ENCODE peak calls at places on chromosomes 7 and 10, in nine cellular contexts. P is DND-41; E is GM23338; Y is fibroblast of lung; Z is IMR-90; K is heart right ventricle; B is transverse colon; T is cardiac muscle cell; N is CD8-positive, alpha-beta memory T cell. H is an unnamed sample.

GRCh38 chr7:88184848-88185304 is 35.0 kb downstream of the SRI start:
- DNase-seq in T (peak; percentile 41), P (no peak), Y (no peak), B (no peak), N (no peak), K (no peak), Z (peak; percentile 12), E (no peak), H (no peak)

GRCh38 chr7:35725280-35725680 is 30.3 kb upstream of the HERPUD2 start:
- DNase-seq in N (peak; percentile 90), P (peak; percentile 71), K (no peak), Z (no peak), T (no peak), Y (no peak), E (peak; percentile 27), B (peak; percentile 71), H (peak; percentile 69)

GRCh38 chr7:17412883-17413282 is 114.4 kb downstream of the AHR start:
- DNase-seq in K (no peak), Y (no peak), Z (no peak), T (no peak), P (no peak), E (no peak), N (no peak), B (no peak), H (no peak)

GRCh38 chr7:41169307-41169706 is 533.6 kb downstream of the INHBA start:
- DNase-seq in T (no peak), K (no peak), P (no peak), B (no peak), N (no peak), Z (peak; percentile 36), E (no peak), Y (no peak), H (no peak)

GRCh38 chr10:128625926-128626325 is 499.7 kb upstream of the MKI67 start:
- DNase-seq in P (no peak), N (no peak), E (no peak), K (no peak), Y (no peak), Z (no peak), T (peak; percentile 32), B (no peak), H (no peak)

GRCh38 chr10:12631216-12631615 is 281.9 kb downstream of the CAMK1D start:
- DNase-seq in B (no peak), T (peak; percentile 32), N (no peak), E (no peak), P (no peak), K (no peak), Z (peak; percentile 10), Y (peak; percentile 26), H (no peak)

GRCh38 chr10:1939016-1939415 is 201.7 kb upstream of the ADARB2 start:
- DNase-seq in E (no peak), K (no peak), P (peak; percentile 22), Z (no peak), B (no peak), Y (no peak), N (peak; percentile 73), T (no peak), H (no peak)

GRCh38 chr7:146961617-146962016 is 845.0 kb downstream of the CNTNAP2 start:
- DNase-seq in E (no peak), N (no peak), T (peak; percentile 85), Y (peak; percentile 76), P (no peak), B (no peak), Z (no peak), K (peak; percentile 35), H (no peak)

GRCh38 chr10:99534939-99535763 is 2.4 kb downstream of the NKX2-3 start:
- DNase-seq in E (peak; percentile 60), Y (no peak), P (no peak), Z (no peak), K (no peak), T (peak; percentile 30), B (peak; percentile 32), N (no peak), H (peak; percentile 36)

GRCh38 chr7:14016950-14017349 is 27.5 kb upstream of the ETV1 start:
- DNase-seq in Y (no peak), Z (peak; percentile 11), B (no peak), N (no peak), T (no peak), P (no peak), E (no peak), K (no peak), H (no peak)

GRCh38 chr7:99036531-99037175 is 107.3 kb downstream of the SMURF1 start:
- DNase-seq in T (peak; percentile 60), N (no peak), P (peak; percentile 30), K (no peak), B (no peak), Y (peak; percentile 19), E (peak; percentile 86), Z (peak; percentile 65), H (no peak)
- H3K36me3 ChIP-seq in T (peaks cover 71% of the 10 kb centered on the region), N (peaks cover 65% of the 10 kb centered on the region), P (peaks cover 97% of the 10 kb centered on the region), K (peaks cover 67% of the 10 kb centered on the region), B (no peaks in the 10 kb centered on the region), Y (peaks cover 45% of the 10 kb centered on the region), E (peaks cover 34% of the 10 kb centered on the region), Z (peaks cover 82% of the 10 kb centered on the region), H (peaks cover 89% of the 10 kb centered on the region)

GRCh38 chr10:61992683-61993629 is 91.5 kb downstream of the ARID5B start:
- DNase-seq in T (peak; percentile 97), E (no peak), P (no peak), K (peak; percentile 54), Y (peak; percentile 98), N (peak; percentile 39), B (peak; percentile 56), Z (peak; percentile 88), H (peak; percentile 87)
- H3K4me1 ChIP-seq in T (no peaks in the 10 kb centered on the region), E (peaks cover 40% of the 10 kb centered on the region), P (no peaks in the 10 kb centered on the region), K (peaks cover 30% of the 10 kb centered on the region), Y (peaks cover 8% of the 10 kb centered on the region), N (peaks cover 38% of the 10 kb centered on the region), B (peaks cover 35% of the 10 kb centered on the region), Z (peaks cover 12% of the 10 kb centered on the region), H (peaks cover 59% of the 10 kb centered on the region)

GRCh38 chr7:44618045-44618444 is 11.6 kb downstream of the OGDH start:
- DNase-seq in P (no peak), B (no peak), E (no peak), N (no peak), T (no peak), Y (no peak), K (no peak), Z (no peak), H (no peak)
- H3K4me3 ChIP-seq in P (no peak overlapping the region), B (no peak overlapping the region), E (no peak overlapping the region), N (no peak overlapping the region), T (no peak overlapping the region), Y (no peak overlapping the region), K (no peak overlapping the region), Z (no peak overlapping the region), H (peak overlapping the region; percentile 48)

GRCh38 chr7:140517546-140518369 is 38.5 kb upstream of the MKRN1 start:
- DNase-seq in E (peak; percentile 98), P (peak; percentile 76), K (peak; percentile 90), Y (peak; percentile 92), N (peak; percentile 45), Z (peak; percentile 89), B (peak; percentile 94), T (peak; percentile 95), H (peak; percentile 29)

GRCh38 chr7:140519007-140519399 is 39.7 kb upstream of the MKRN1 start:
- DNase-seq in Y (no peak), E (peak; percentile 21), N (no peak), T (no peak), B (no peak), K (no peak), Z (no peak), P (no peak), H (no peak)

GRCh38 chr7:140521426-140521825 is 42.1 kb upstream of the MKRN1 start:
- DNase-seq in Y (no peak), P (no peak), N (no peak), B (no peak), E (no peak), K (no peak), T (no peak), Z (no peak), H (no peak)

DNA sequence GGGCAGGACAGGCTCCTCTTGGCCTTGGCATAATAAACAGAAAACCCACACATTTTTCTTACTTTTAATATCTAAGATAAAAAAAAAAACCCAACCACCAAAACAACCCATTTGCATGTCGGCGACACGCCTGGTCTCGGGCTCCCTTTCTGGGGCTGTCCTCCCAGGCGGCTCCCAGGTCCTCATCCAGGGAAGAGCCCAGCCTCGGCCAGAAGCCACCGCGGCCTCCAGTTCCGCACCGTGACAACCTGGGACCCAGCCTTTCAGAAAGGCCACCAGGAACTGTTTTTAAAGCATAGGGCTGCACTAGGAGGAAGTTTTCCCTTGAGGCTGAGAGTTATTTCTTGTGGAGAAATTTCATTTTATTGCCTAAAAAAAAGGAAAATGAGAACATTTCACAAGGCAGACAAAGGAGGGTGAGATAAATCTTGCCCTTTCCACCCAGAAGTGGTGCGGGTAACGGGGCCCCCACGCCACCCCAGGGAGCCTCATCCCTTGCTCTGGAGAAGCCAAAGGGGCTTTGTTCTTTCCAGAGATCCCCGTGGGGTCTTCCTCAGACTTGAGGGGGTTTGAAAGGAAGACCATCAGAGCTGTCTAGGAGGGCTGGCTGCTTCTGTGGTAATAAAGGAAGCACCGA is 39.2 kb upstream of the MKRN1 start:
- DNase-seq in E (peak; percentile 32), N (no peak), T (no peak), Y (no peak), P (no peak), K (no peak), Z (no peak), B (no peak), H (no peak)
- H3K36me3 ChIP-seq in E (no peaks in the 10 kb centered on the region), N (no peaks in the 10 kb centered on the region), T (no peaks in the 10 kb centered on the region), Y (peaks cover 5% of the 10 kb centered on the region), P (no peaks in the 10 kb centered on the region), K (no peaks in the 10 kb centered on the region), Z (peaks cover 26% of the 10 kb centered on the region), B (no peaks in the 10 kb centered on the region), H (no peaks in the 10 kb centered on the region)